ENCODE peak calls at places on chromosomes 12 and 14, in eight cellular contexts. I is activated T-helper 1 cell treated with anti-CD3 and anti-CD28 coated beads, Interleukin-12 subunit alpha, Interleukin-12 subunit beta, Interleukin-2, Interleukin-4 antibody, amounts not matched to agents 30 ng/mL and 10 ng/mL and 1 ng/mL, durations not matched to agents 14 hours and 24 hours and 36 hours; M is SK-MEL-5; Z is Right ventricle myocardium superior; J is HEK293T; W is mesothelial cell of epicardium; A is NCI-H345; O is WTC11. T is an unnamed sample.

GRCh38 chr12:95880895-95881294 is 22.1 kb downstream of the SNRPF start:
- DNase-seq in I (no peak), M (no peak), Z (no peak), J (no peak), W (no peak), A (no peak), O (no peak), T (no peak)

GRCh38 chr14:28635387-28635786 is 131.2 kb upstream of the FOXG1 start:
- DNase-seq in I (no peak), M (peak), Z (no peak), J (no peak), W (no peak), A (peak), O (no peak), T (no peak)

GRCh38 chr12:34400986-34401658 is 378.8 kb downstream of the ALG10 start:
- DNase-seq in I (no peak), M (no peak), Z (peak), J (peak), W (peak), A (no peak), O (peak), T (peak)

GRCh38 chr12:31227401-31227981 is 98.5 kb downstream of the SINHCAF start:
- DNase-seq in I (no peak), M (no peak), Z (no peak), J (no peak), W (no peak), A (no peak), O (no peak), T (no peak)

GRCh38 chr14:85172889-85173458 is 357.0 kb upstream of the FLRT2 start:
- DNase-seq in I (no peak), M (no peak), Z (no peak), J (no peak), W (no peak), A (no peak), O (no peak), T (no peak)

GRCh38 chr14:53035336-53035735 is 84.5 kb upstream of the FERMT2 start:
- DNase-seq in I (no peak), M (no peak), Z (no peak), J (no peak), W (no peak), A (no peak), O (no peak), T (no peak)

GRCh38 chr12:117850048-117850447 is 118.7 kb downstream of the KSR2 start:
- DNase-seq in I (no peak), M (peak), Z (no peak), J (peak), W (peak), A (peak), O (peak), T (no peak)

GRCh38 chr12:132154941-132155770 is 10.9 kb downstream of the NOC4L start:
- DNase-seq in I (no peak), M (no peak), Z (peak), J (no peak), W (no peak), A (no peak), O (no peak), T (no peak)

GRCh38 chr12:60101715-60102114 is 505.9 kb downstream of the SLC16A7 start:
- DNase-seq in I (no peak), M (no peak), Z (no peak), J (no peak), W (no peak), A (no peak), O (no peak), T (no peak)

GRCh38 chr12:1184402-1184801 is 193.4 kb downstream of the ERC1 start:
- DNase-seq in I (no peak), M (no peak), Z (no peak), J (no peak), W (no peak), A (no peak), O (no peak), T (no peak)

GRCh38 chr14:100540926-100541620 is 46.1 kb downstream of the BEGAIN start:
- DNase-seq in I (no peak), M (no peak), Z (peak), J (no peak), W (no peak), A (no peak), O (no peak), T (peak)

GRCh38 chr14:102370305-102370809 is 7.6 kb downstream of the TECPR2 start:
- DNase-seq in I (no peak), M (no peak), Z (no peak), J (no peak), W (no peak), A (no peak), O (no peak), T (no peak)

GRCh38 chr12:112756918-112757317 is 34.6 kb upstream of the RPH3A start:
- DNase-seq in I (no peak), M (no peak), Z (no peak), J (no peak), W (no peak), A (no peak), O (no peak), T (no peak)

GRCh38 chr14:61927015-61927414 is 164.8 kb downstream of the SNAPC1 start:
- DNase-seq in I (no peak), M (no peak), Z (no peak), J (no peak), W (no peak), A (no peak), O (no peak), T (no peak)

GRCh38 chr14:106564058-106564643 is 1037.8 kb downstream of the TMEM121 start:
- DNase-seq in I (peak), M (peak), Z (peak), J (peak), W (no peak), A (peak), O (no peak), T (no peak)

GRCh38 chr12:90017316-90017715 is 308.7 kb upstream of the ATP2B1 start:
- DNase-seq in I (no peak), M (no peak), Z (no peak), J (no peak), W (no peak), A (no peak), O (no peak), T (no peak)

GRCh38 chr14:69693145-69693544 is 73.8 kb upstream of the SRSF5 start:
- DNase-seq in I (no peak), M (no peak), Z (peak), J (no peak), W (no peak), A (no peak), O (no peak), T (no peak)

GRCh38 chr14:84927096-84927910 is 602.6 kb upstream of the FLRT2 start:
- DNase-seq in I (no peak), M (no peak), Z (no peak), J (no peak), W (no peak), A (peak), O (no peak), T (no peak)

GRCh38 chr12:54891717-54892478 is 37.6 kb downstream of the MUCL1 start:
- DNase-seq in I (no peak), M (no peak), Z (no peak), J (no peak), W (no peak), A (peak), O (no peak), T (no peak)

GRCh38 chr12:2179953-2180736 is 127.4 kb downstream of the CACNA1C start:
- DNase-seq in I (no peak), M (no peak), Z (peak), J (no peak), W (no peak), A (no peak), O (no peak), T (no peak)

GRCh38 chr12:100399095-100399494 is 42.2 kb downstream of the SLC17A8 start:
- DNase-seq in I (no peak), M (no peak), Z (no peak), J (no peak), W (no peak), A (peak), O (no peak), T (no peak)

GRCh38 chr12:2256915-2257314 is 204.1 kb downstream of the CACNA1C start:
- DNase-seq in I (no peak), M (no peak), Z (no peak), J (no peak), W (no peak), A (no peak), O (no peak), T (no peak)

GRCh38 chr12:84174115-84174514 is 738.5 kb downstream of the SLC6A15 start:
- DNase-seq in I (no peak), M (no peak), Z (peak), J (no peak), W (no peak), A (no peak), O (no peak), T (no peak)

GRCh38 chr12:68636268-68636667 is 25.6 kb downstream of the RAP1B start:
- DNase-seq in I (no peak), M (no peak), Z (no peak), J (no peak), W (no peak), A (no peak), O (no peak), T (no peak)

GRCh38 chr14:62778847-62779246 is 266.4 kb downstream of the KCNH5 start:
- DNase-seq in I (no peak), M (no peak), Z (no peak), J (no peak), W (no peak), A (no peak), O (no peak), T (no peak)

GRCh38 chr14:49641697-49642129 is 6.7 kb upstream of the DNAAF2 start:
- DNase-seq in I (no peak), M (peak), Z (no peak), J (peak), W (no peak), A (no peak), O (no peak), T (no peak)

GRCh38 chr14:104970231-104971068 is 7.7 kb downstream of the AHNAK2 start:
- DNase-seq in I (no peak), M (peak), Z (peak), J (no peak), W (no peak), A (no peak), O (no peak), T (peak)

GRCh38 chr12:26678697-26679660 is 154.0 kb downstream of the ITPR2 start:
- DNase-seq in I (no peak), M (peak), Z (no peak), J (no peak), W (no peak), A (no peak), O (no peak), T (no peak)

GRCh38 chr14:52061890-52062289 is 7.0 kb downstream of the NID2 start:
- DNase-seq in I (no peak), M (no peak), Z (no peak), J (no peak), W (no peak), A (no peak), O (no peak), T (no peak)

GRCh38 chr14:23385840-23386657 is 9.2 kb downstream of the CMTM5 start:
- DNase-seq in I (no peak), M (no peak), Z (no peak), J (no peak), W (no peak), A (no peak), O (no peak), T (no peak)

GRCh38 chr14:24816011-24816928 is 182.3 kb upstream of the GZMB start:
- DNase-seq in I (no peak), M (no peak), Z (no peak), J (no peak), W (no peak), A (no peak), O (no peak), T (no peak)

GRCh38 chr14:39036760-39037159 is 66.3 kb downstream of the SEC23A start:
- DNase-seq in I (no peak), M (no peak), Z (no peak), J (no peak), W (no peak), A (no peak), O (no peak), T (no peak)

GRCh38 chr14:62443796-62444195 is 601.5 kb downstream of the KCNH5 start:
- DNase-seq in I (no peak), M (no peak), Z (no peak), J (no peak), W (no peak), A (no peak), O (no peak), T (no peak)

GRCh38 chr14:30874120-30874998 is at the start of gene COCH:
- DNase-seq in I (peak), M (no peak), Z (peak), J (peak), W (peak), A (peak), O (peak), T (no peak)

GRCh38 chr14:88895116-88895515 is 70.7 kb downstream of the TTC8 start:
- DNase-seq in I (no peak), M (no peak), Z (no peak), J (no peak), W (no peak), A (no peak), O (no peak), T (no peak)

GRCh38 chr14:52348796-52349195 is 34.7 kb downstream of the PTGER2 start:
- DNase-seq in I (no peak), M (no peak), Z (no peak), J (no peak), W (no peak), A (no peak), O (no peak), T (no peak)

GRCh38 chr14:105939810-105940508 is 413.6 kb downstream of the TMEM121 start:
- DNase-seq in I (no peak), M (no peak), Z (peak), J (no peak), W (no peak), A (no peak), O (no peak), T (peak)

GRCh38 chr12:50215033-50215432 is 47.9 kb upstream of the CERS5 start:
- DNase-seq in I (no peak), M (peak), Z (no peak), J (no peak), W (no peak), A (no peak), O (no peak), T (no peak)

T was measured in suprapubic skin.